ENCODE peak calls at places on chromosomes 11 and 22, in five cellular contexts. Y is NCI-H460; J is hypothalamus; S is cardiac muscle cell; E is stimulated activated CD4-positive, alpha-beta T cell treated with anti-CD3 and anti-CD28 coated beads, Interleukin-2, amount 100 ng/mL, for 48 hours. A is an unnamed sample.
A peak's percentile ranks its signal among the peaks of the same experiment; 100 is the strongest.

GRCh38 chr11:72227316-72228228 is 3.0 kb downstream of the INPPL1 start:
- DNase-seq in Y (no peak), J (peak; percentile 33), S (no peak), E (no peak), A (no peak)

GRCh38 chr11:85040166-85040565 is 587.0 kb downstream of the DLG2 start:
- DNase-seq in Y (no peak), J (no peak), S (no peak), E (no peak), A (no peak)

GRCh38 chr22:39433476-39434242 is 23.2 kb upstream of the MGAT3 start:
- DNase-seq in Y (no peak), J (peak; percentile 34), S (no peak), E (no peak), A (no peak)

GRCh38 chr22:25777870-25778269 is 35.9 kb downstream of the MYO18B start:
- DNase-seq in Y (peak; percentile 43), J (peak; percentile 4), S (peak; percentile 64), E (no peak), A (no peak)

GRCh38 chr11:13970986-13971385 is 8.5 kb downstream of the SPON1 start:
- DNase-seq in Y (peak; percentile 40), J (no peak), S (no peak), E (no peak), A (no peak)

GRCh38 chr11:60161107-60161506 is 21.8 kb downstream of the MS4A6A start:
- DNase-seq in Y (no peak), J (no peak), S (no peak), E (no peak), A (no peak)

GRCh38 chr11:65891180-65892136 is 985 bp downstream of the CCDC85B start:
- DNase-seq in Y (peak; percentile 48), J (no peak), S (peak; percentile 52), E (no peak), A (no peak)

GRCh38 chr11:133078012-133078411 is 454.3 kb downstream of the OPCML start:
- DNase-seq in Y (no peak), J (no peak), S (no peak), E (no peak), A (no peak)

GRCh38 chr22:33274214-33274828 is 216.1 kb upstream of the SYN3 start:
- DNase-seq in Y (peak; percentile 1), J (no peak), S (peak; percentile 12), E (peak; percentile 21), A (peak; percentile 42)